ENCODE peak calls at places on chromosomes 13 and 19, in nine cellular contexts. One of them, this sample, is unnamed.

GRCh38 chr19:2309734-2310362 is 1.9 kb upstream of the LINGO3 start:
- DNase-seq in NCI-H1436: no peak
- DNase-seq in caudate nucleus: no peak
- DNase-seq in skeletal muscle cell: no peak
- DNase-seq in activated T-helper 1 cell treated with anti-CD3 and anti-CD28 coated beads, Interleukin-2, amount 50 U/mL, for 16 hours: no peak
- DNase-seq in activated effector memory CD4-positive, alpha-beta T cell treated with anti-CD3 and anti-CD28 coated beads, Interleukin-2, amount 50 U/mL, for 16 hours: no peak
- DNase-seq in adrenal gland: peak
- DNase-seq in lower lobe of right lung: no peak
- DNase-seq in mesothelial cell of epicardium: no peak
- DNase-seq in this sample: peak

GRCh38 chr19:49116544-49116943 is 2.4 kb downstream of the LIN7B start:
- DNase-seq in lower lobe of right lung: peak
- DNase-seq in NCI-H1436: no peak
- DNase-seq in adrenal gland: peak
- DNase-seq in activated T-helper 1 cell treated with anti-CD3 and anti-CD28 coated beads, Interleukin-2, amount 50 U/mL, for 16 hours: no peak
- DNase-seq in mesothelial cell of epicardium: no peak
- DNase-seq in caudate nucleus: no peak
- DNase-seq in skeletal muscle cell: no peak
- DNase-seq in activated effector memory CD4-positive, alpha-beta T cell treated with anti-CD3 and anti-CD28 coated beads, Interleukin-2, amount 50 U/mL, for 16 hours: no peak
- DNase-seq in this sample: no peak

GRCh38 chr19:8161135-8161646 is 11.8 kb upstream of the FBN3 start:
- DNase-seq in lower lobe of right lung: no peak
- DNase-seq in NCI-H1436: peak
- DNase-seq in activated T-helper 1 cell treated with anti-CD3 and anti-CD28 coated beads, Interleukin-2, amount 50 U/mL, for 16 hours: no peak
- DNase-seq in skeletal muscle cell: no peak
- DNase-seq in activated effector memory CD4-positive, alpha-beta T cell treated with anti-CD3 and anti-CD28 coated beads, Interleukin-2, amount 50 U/mL, for 16 hours: no peak
- DNase-seq in adrenal gland: no peak
- DNase-seq in caudate nucleus: no peak
- DNase-seq in mesothelial cell of epicardium: no peak
- DNase-seq in this sample: no peak

GRCh38 chr13:23570099-23570926 is at the start of gene TNFRSF19:
- DNase-seq in NCI-H1436: no peak
- DNase-seq in activated T-helper 1 cell treated with anti-CD3 and anti-CD28 coated beads, Interleukin-2, amount 50 U/mL, for 16 hours: no peak
- DNase-seq in adrenal gland: peak
- DNase-seq in skeletal muscle cell: peak
- DNase-seq in mesothelial cell of epicardium: peak
- DNase-seq in caudate nucleus: no peak
- DNase-seq in activated effector memory CD4-positive, alpha-beta T cell treated with anti-CD3 and anti-CD28 coated beads, Interleukin-2, amount 50 U/mL, for 16 hours: no peak
- DNase-seq in lower lobe of right lung: no peak
- DNase-seq in this sample: peak

GRCh38 chr13:75864718-75865117 is 228.6 kb downstream of the LMO7 start:
- DNase-seq in NCI-H1436: no peak
- DNase-seq in skeletal muscle cell: peak
- DNase-seq in activated effector memory CD4-positive, alpha-beta T cell treated with anti-CD3 and anti-CD28 coated beads, Interleukin-2, amount 50 U/mL, for 16 hours: no peak
- DNase-seq in activated T-helper 1 cell treated with anti-CD3 and anti-CD28 coated beads, Interleukin-2, amount 50 U/mL, for 16 hours: no peak
- DNase-seq in lower lobe of right lung: no peak
- DNase-seq in adrenal gland: no peak
- DNase-seq in caudate nucleus: no peak
- DNase-seq in mesothelial cell of epicardium: no peak
- DNase-seq in this sample: peak

GRCh38 chr13:33258437-33259193 is 26.9 kb downstream of the STARD13 start:
- DNase-seq in activated T-helper 1 cell treated with anti-CD3 and anti-CD28 coated beads, Interleukin-2, amount 50 U/mL, for 16 hours: no peak
- DNase-seq in mesothelial cell of epicardium: no peak
- DNase-seq in caudate nucleus: no peak
- DNase-seq in skeletal muscle cell: no peak
- DNase-seq in adrenal gland: no peak
- DNase-seq in NCI-H1436: no peak
- DNase-seq in lower lobe of right lung: no peak
- DNase-seq in activated effector memory CD4-positive, alpha-beta T cell treated with anti-CD3 and anti-CD28 coated beads, Interleukin-2, amount 50 U/mL, for 16 hours: no peak
- DNase-seq in this sample: peak

GRCh38 chr13:112616586-112617381 is 28.8 kb upstream of the TUBGCP3 start:
- DNase-seq in NCI-H1436: peak
- DNase-seq in activated effector memory CD4-positive, alpha-beta T cell treated with anti-CD3 and anti-CD28 coated beads, Interleukin-2, amount 50 U/mL, for 16 hours: no peak
- DNase-seq in lower lobe of right lung: no peak
- DNase-seq in caudate nucleus: no peak
- DNase-seq in adrenal gland: peak
- DNase-seq in mesothelial cell of epicardium: no peak
- DNase-seq in skeletal muscle cell: no peak
- DNase-seq in activated T-helper 1 cell treated with anti-CD3 and anti-CD28 coated beads, Interleukin-2, amount 50 U/mL, for 16 hours: no peak
- DNase-seq in this sample: peak

GRCh38 chr19:48558018-48558684 is 6.2 kb downstream of the SULT2B1 start:
- DNase-seq in caudate nucleus: no peak
- DNase-seq in activated effector memory CD4-positive, alpha-beta T cell treated with anti-CD3 and anti-CD28 coated beads, Interleukin-2, amount 50 U/mL, for 16 hours: no peak
- DNase-seq in lower lobe of right lung: peak
- DNase-seq in activated T-helper 1 cell treated with anti-CD3 and anti-CD28 coated beads, Interleukin-2, amount 50 U/mL, for 16 hours: no peak
- DNase-seq in skeletal muscle cell: no peak
- DNase-seq in NCI-H1436: no peak
- DNase-seq in mesothelial cell of epicardium: no peak
- DNase-seq in adrenal gland: peak
- DNase-seq in this sample: peak

GRCh38 chr13:37295046-37295445 is 189.6 kb upstream of the CSNK1A1L start:
- DNase-seq in activated effector memory CD4-positive, alpha-beta T cell treated with anti-CD3 and anti-CD28 coated beads, Interleukin-2, amount 50 U/mL, for 16 hours: no peak
- DNase-seq in caudate nucleus: no peak
- DNase-seq in NCI-H1436: no peak
- DNase-seq in activated T-helper 1 cell treated with anti-CD3 and anti-CD28 coated beads, Interleukin-2, amount 50 U/mL, for 16 hours: no peak
- DNase-seq in adrenal gland: no peak
- DNase-seq in skeletal muscle cell: peak
- DNase-seq in lower lobe of right lung: no peak
- DNase-seq in mesothelial cell of epicardium: no peak
- DNase-seq in this sample: no peak

GRCh38 chr13:49346460-49346859 is 97.4 kb downstream of the CAB39L start:
- DNase-seq in activated effector memory CD4-positive, alpha-beta T cell treated with anti-CD3 and anti-CD28 coated beads, Interleukin-2, amount 50 U/mL, for 16 hours: no peak
- DNase-seq in mesothelial cell of epicardium: no peak
- DNase-seq in caudate nucleus: no peak
- DNase-seq in adrenal gland: no peak
- DNase-seq in skeletal muscle cell: no peak
- DNase-seq in NCI-H1436: no peak
- DNase-seq in lower lobe of right lung: no peak
- DNase-seq in activated T-helper 1 cell treated with anti-CD3 and anti-CD28 coated beads, Interleukin-2, amount 50 U/mL, for 16 hours: no peak
- DNase-seq in this sample: no peak

GRCh38 chr13:111546921-111547675 is 226.7 kb downstream of the TEX29 start:
- DNase-seq in lower lobe of right lung: no peak
- DNase-seq in activated T-helper 1 cell treated with anti-CD3 and anti-CD28 coated beads, Interleukin-2, amount 50 U/mL, for 16 hours: no peak
- DNase-seq in adrenal gland: no peak
- DNase-seq in mesothelial cell of epicardium: no peak
- DNase-seq in caudate nucleus: no peak
- DNase-seq in NCI-H1436: no peak
- DNase-seq in skeletal muscle cell: no peak
- DNase-seq in activated effector memory CD4-positive, alpha-beta T cell treated with anti-CD3 and anti-CD28 coated beads, Interleukin-2, amount 50 U/mL, for 16 hours: no peak
- DNase-seq in this sample: no peak

GRCh38 chr13:65744761-65745160 is 1485.4 kb downstream of the PCDH9 start:
- DNase-seq in lower lobe of right lung: no peak
- DNase-seq in adrenal gland: no peak
- DNase-seq in activated effector memory CD4-positive, alpha-beta T cell treated with anti-CD3 and anti-CD28 coated beads, Interleukin-2, amount 50 U/mL, for 16 hours: no peak
- DNase-seq in caudate nucleus: no peak
- DNase-seq in NCI-H1436: no peak
- DNase-seq in skeletal muscle cell: peak
- DNase-seq in activated T-helper 1 cell treated with anti-CD3 and anti-CD28 coated beads, Interleukin-2, amount 50 U/mL, for 16 hours: no peak
- DNase-seq in mesothelial cell of epicardium: no peak
- DNase-seq in this sample: no peak

This sample was measured in GM23248.